ENCODE peak calls at places on chromosomes 13 and 19, in eight cellular contexts. N is K562, K is keratinocyte, J is MM.1S, W is colonic mucosa, P is HCT116, A is neuronal stem cell, R is neural progenitor cell. O is an unnamed sample.

GRCh38 chr13:74708629-74709028 is 574.4 kb upstream of the KLF12 start:
- DNase-seq in W (no peak), R (no peak), A (no peak), N (no peak), P (no peak), J (no peak), K (no peak), O (no peak)

GRCh38 chr19:36821758-36822157 is 16.4 kb downstream of the ZNF790 start:
- DNase-seq in R (no peak), P (no peak), K (no peak), J (no peak), N (no peak), A (no peak), W (no peak), O (no peak)

GRCh38 chr13:30241537-30241936 is 65.8 kb downstream of the KATNAL1 start:
- DNase-seq in R (no peak), P (no peak), N (no peak), W (no peak), K (no peak), J (no peak), A (no peak), O (no peak)

GRCh38 chr19:43465468-43466120 is at the start of gene LYPD3:
- DNase-seq in A (no peak), P (peak), W (peak), J (no peak), K (peak), N (peak), R (peak), O (peak)

GRCh38 chr19:688992-689391 is 6.3 kb downstream of the PRSS57 start:
- DNase-seq in J (no peak), R (no peak), K (no peak), A (no peak), W (no peak), P (no peak), N (no peak), O (no peak)

GRCh38 chr19:1538978-1539377 is 15.1 kb downstream of the PLK5 start:
- DNase-seq in N (no peak), K (no peak), P (no peak), R (no peak), A (no peak), W (no peak), J (no peak), O (no peak)

GRCh38 chr19:14916848-14917247 is 24.4 kb upstream of the OR7C2 start:
- DNase-seq in W (no peak), N (no peak), R (no peak), A (no peak), K (no peak), J (no peak), P (no peak), O (peak)

GRCh38 chr19:5585461-5586299 is 17.9 kb upstream of the TINCR start:
- DNase-seq in P (no peak), A (peak), K (no peak), N (peak), R (peak), J (no peak), W (no peak), O (no peak)

GRCh38 chr13:99606322-99607089 is 105.2 kb downstream of the TM9SF2 start:
- DNase-seq in W (peak), A (peak), P (peak), J (peak), N (peak), K (peak), R (peak), O (peak)

GRCh38 chr19:45716314-45717130 is 14.2 kb downstream of the FBXO46 start:
- DNase-seq in N (peak), J (peak), R (peak), A (no peak), W (peak), K (no peak), P (no peak), O (peak)

GRCh38 chr19:53333071-53333465 is 481 bp upstream of the ZNF845 start:
- DNase-seq in J (no peak), R (peak), A (no peak), K (no peak), P (no peak), W (no peak), N (no peak), O (peak)

GRCh38 chr19:5714819-5715218 is 5.1 kb downstream of the LONP1 start:
- DNase-seq in P (no peak), K (no peak), A (no peak), W (no peak), J (no peak), R (no peak), N (no peak), O (no peak)

GRCh38 chr19:3409346-3410064 is 43.1 kb downstream of the NFIC start:
- DNase-seq in R (no peak), W (no peak), A (no peak), J (no peak), N (no peak), P (no peak), K (no peak), O (no peak)

GRCh38 chr13:94110011-94110410 is 369.5 kb downstream of the DCT start:
- DNase-seq in R (no peak), J (no peak), K (no peak), P (no peak), N (no peak), W (no peak), A (no peak), O (no peak)

GRCh38 chr19:47487551-47488515 is 3.8 kb upstream of the KPTN start:
- DNase-seq in W (no peak), R (no peak), A (no peak), N (no peak), J (no peak), P (no peak), K (no peak), O (no peak)

GRCh38 chr13:81726037-81726726 is 1385.3 kb upstream of the SPRY2 start:
- DNase-seq in A (no peak), R (no peak), J (no peak), N (no peak), W (no peak), P (no peak), K (peak), O (no peak)

GRCh38 chr13:31159306-31159705 is 2.4 kb downstream of the HSPH1 start:
- DNase-seq in K (no peak), A (no peak), J (no peak), W (no peak), P (no peak), N (no peak), R (no peak), O (no peak)

GRCh38 chr19:17109962-17110598 is 34.5 kb downstream of the MYO9B start:
- DNase-seq in J (no peak), N (no peak), R (no peak), W (peak), P (no peak), K (no peak), A (no peak), O (no peak)

GRCh38 chr13:110265341-110265681 is 41.6 kb downstream of the COL4A1 start:
- DNase-seq in W (no peak), N (no peak), R (peak), A (no peak), P (no peak), J (no peak), K (no peak), O (no peak)

GRCh38 chr13:48231080-48231479 is 1.9 kb upstream of the ITM2B start:
- DNase-seq in N (no peak), J (no peak), R (no peak), A (no peak), P (no peak), K (no peak), W (no peak), O (no peak)

GRCh38 chr19:21134934-21135366 is 6.9 kb upstream of the ZNF431 start:
- DNase-seq in W (no peak), N (no peak), J (no peak), A (no peak), P (no peak), K (no peak), R (no peak), O (no peak)

GRCh38 chr13:43783820-43784219 is 3.0 kb downstream of the ENOX1 start:
- DNase-seq in R (peak), A (no peak), K (no peak), J (no peak), W (no peak), N (no peak), P (no peak), O (peak)

GRCh38 chr19:40809358-40810086 is 10.5 kb downstream of the EGLN2 start:
- DNase-seq in J (no peak), R (no peak), N (no peak), P (no peak), W (no peak), A (no peak), K (no peak), O (no peak)
- H3K9ac ChIP-seq in J (no peak), R (no peak), N (no peak), P (no peak), W (no peak), A (peak), K (no peak), O (no peak)

GRCh38 chr13:114100446-114101320 is 31.7 kb downstream of the RASA3 start:
- DNase-seq in W (no peak), P (no peak), N (no peak), R (no peak), A (no peak), J (peak), K (no peak), O (no peak)

GRCh38 chr13:114099191-114099590 is 33.2 kb downstream of the RASA3 start:
- DNase-seq in J (peak), A (no peak), R (peak), P (peak), W (peak), K (no peak), N (peak), O (peak)

GRCh38 chr13:114101325-114101821 is 31.1 kb downstream of the RASA3 start:
- DNase-seq in N (no peak), A (no peak), W (no peak), R (no peak), K (no peak), P (no peak), J (no peak), O (no peak)

GRCh38 chr13:114097893-114098688 is 34.3 kb downstream of the RASA3 start:
- DNase-seq in J (no peak), W (no peak), N (no peak), A (no peak), R (no peak), K (no peak), P (no peak), O (no peak)

GRCh38 chr13:114099918-114100445 is 32.4 kb downstream of the RASA3 start:
- DNase-seq in K (no peak), A (no peak), W (no peak), J (peak), N (no peak), R (peak), P (peak), O (peak)
- H3K9ac ChIP-seq in K (no peak), A (no peak), W (no peak), J (peak), N (no peak), R (no peak), P (no peak), O (no peak)

DNA sequence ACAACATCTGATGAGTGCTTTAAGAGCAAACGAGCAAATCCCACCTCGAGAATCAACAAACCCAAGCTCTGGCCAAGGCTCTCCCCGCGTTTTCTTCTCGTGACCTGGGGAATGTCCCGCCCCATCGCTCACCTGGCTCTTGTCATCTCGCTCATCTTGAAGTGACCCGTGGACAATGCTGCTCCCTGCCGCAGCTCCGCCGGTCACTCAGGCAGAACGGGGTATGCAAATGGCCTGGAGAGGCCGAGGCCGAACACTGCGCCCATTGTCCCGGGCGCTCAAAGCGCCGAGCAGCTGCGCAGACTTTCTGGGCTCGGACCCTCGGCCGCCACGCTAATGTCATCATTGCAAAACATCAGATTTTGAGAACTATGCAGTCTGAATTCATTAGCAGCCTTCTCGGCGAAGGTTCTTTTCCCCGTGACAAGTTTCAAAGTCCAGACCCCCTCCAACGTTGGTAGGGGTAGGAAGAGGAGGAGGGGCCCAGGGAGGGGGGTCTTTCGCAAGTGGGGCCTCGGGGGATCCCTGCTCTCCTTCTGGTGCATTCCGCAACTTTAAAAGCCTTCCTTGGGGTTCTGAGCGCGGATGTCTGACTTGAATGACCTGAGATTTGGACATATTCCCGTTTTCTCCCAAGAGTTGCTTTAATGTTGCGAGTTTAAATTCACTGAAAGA is 39.7 kb downstream of the SOX1 start:
- DNase-seq in N (no peak), K (no peak), R (peak), W (no peak), P (no peak), J (no peak), A (peak), O (no peak)
- H3K9ac ChIP-seq in N (no peak), K (no peak), R (no peak), W (no peak), P (no peak), J (no peak), A (no peak), O (no peak)

GRCh38 chr19:48961051-48961649 is 4.0 kb upstream of the FTL start:
- DNase-seq in W (no peak), A (no peak), K (no peak), R (no peak), J (no peak), P (no peak), N (no peak), O (no peak)

GRCh38 chr19:48962029-48962848 is 2.9 kb upstream of the FTL start:
- DNase-seq in N (peak), J (peak), W (peak), P (no peak), A (no peak), K (no peak), R (no peak), O (peak)

GRCh38 chr19:48963371-48964204 is 1.5 kb upstream of the FTL start:
- DNase-seq in W (peak), R (peak), A (peak), P (no peak), J (peak), K (no peak), N (peak), O (no peak)

GRCh38 chr19:48962849-48963165 is 2.3 kb upstream of the FTL start:
- DNase-seq in A (no peak), P (no peak), J (no peak), W (no peak), R (no peak), N (peak), K (no peak), O (no peak)

DNA sequence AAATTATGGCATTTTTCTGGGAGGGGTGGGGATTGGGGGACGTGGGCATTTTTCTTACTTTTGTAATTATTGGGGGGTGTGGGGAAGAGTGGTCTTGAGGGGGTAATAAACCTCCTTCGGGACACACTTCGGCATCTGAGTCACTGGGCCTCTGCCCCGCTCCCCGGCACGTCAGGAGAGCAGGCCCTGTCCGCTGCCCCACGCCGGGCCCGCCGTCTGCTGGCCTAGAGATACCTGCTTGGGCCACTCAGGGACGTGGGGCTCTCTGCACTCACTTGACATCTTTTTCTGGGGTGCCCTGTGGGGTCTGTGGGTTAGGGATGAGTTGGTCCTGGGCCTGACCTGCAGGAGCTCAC is 3.5 kb upstream of the FTL start:
- DNase-seq in P (no peak), A (no peak), R (no peak), J (no peak), W (no peak), N (no peak), K (no peak), O (no peak)
- H3K9ac ChIP-seq in P (peak), A (no peak), R (no peak), J (no peak), W (peak), N (peak), K (no peak), O (no peak)

DNA sequence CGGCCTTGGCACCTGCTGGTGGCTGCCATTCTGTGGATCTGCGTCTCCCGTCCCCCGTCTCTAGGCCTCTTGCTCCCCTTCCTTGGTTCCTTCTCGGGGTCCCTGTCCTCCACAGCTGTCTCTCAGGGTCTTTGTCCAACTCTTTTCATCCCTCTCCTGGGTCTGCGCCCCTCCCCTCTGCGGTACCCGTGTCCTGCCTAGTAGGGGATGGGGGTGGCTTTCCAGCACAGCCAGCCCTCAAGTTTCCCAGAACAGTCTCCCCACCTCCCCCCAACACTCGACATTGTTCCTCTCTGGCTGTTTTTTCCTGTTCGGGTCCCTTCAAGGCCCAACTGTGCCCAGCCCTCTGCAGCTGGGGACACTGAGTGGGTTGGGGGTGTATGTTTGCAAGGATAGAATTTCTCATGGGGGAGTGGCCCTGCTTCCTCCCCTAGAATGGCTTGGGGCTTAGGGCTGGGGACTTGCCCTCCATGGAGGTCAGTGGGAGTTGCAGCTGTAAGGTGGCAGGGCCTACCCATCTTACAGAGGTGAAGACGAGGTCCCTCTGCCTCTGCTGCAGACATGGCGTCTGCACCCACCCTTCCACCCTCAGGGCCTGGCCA is 762 bp upstream of the ADM5 start:
- DNase-seq in R (no peak), A (no peak), J (no peak), N (no peak), P (no peak), K (no peak), W (no peak), O (no peak)
- H3K9ac ChIP-seq in R (no peak), A (peak), J (no peak), N (no peak), P (no peak), K (no peak), W (no peak), O (no peak)

DNA sequence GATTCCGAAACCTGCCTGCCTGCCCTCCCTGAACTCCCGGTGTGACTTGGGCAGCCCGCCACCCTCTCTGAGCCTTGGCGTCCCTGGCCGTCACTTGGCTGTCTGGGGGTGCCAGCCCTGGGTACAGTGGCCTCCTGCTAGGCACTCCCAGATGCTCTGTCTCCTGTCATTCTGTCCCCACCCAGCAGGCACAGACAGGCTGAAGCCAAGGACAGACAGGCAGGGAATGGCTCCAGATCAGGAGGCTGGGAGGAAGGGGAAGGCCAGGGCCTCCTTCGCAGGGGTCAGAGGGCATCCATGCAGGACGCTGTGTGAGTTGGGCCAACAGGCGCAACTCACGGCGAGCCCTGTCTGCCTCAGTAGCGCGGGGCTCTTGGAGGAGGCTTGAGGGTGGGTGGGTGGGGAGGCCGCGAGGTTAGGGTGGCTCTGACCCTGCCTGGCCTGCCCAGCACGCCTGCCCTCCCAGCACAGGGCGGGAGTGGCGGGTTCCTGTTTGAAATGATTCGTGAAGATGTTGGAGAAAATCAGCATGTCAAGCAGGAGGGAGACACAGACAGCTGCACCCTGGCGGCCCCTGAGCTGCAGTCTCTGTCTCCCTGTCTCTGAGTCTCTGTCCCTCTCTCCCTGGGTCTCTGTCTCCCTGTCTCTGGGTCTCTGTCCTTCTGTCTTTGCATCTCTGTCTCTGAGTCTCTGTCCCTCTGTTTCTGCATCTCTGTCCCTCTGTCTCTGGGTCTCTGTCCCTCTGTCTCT is 19.7 kb downstream of the KLHL26 start:
- DNase-seq in N (no peak), K (no peak), R (no peak), W (no peak), A (no peak), J (no peak), P (no peak), O (no peak)
- H3K9ac ChIP-seq in N (no peak), K (no peak), R (no peak), W (no peak), A (peak), J (no peak), P (no peak), O (no peak)